ENCODE peak calls at places on chromosomes 16 and 17, in four cellular contexts. One of them, this sample, is unnamed.
A peak's percentile ranks its signal among the peaks of the same experiment; 100 is the strongest.

GRCh38 chr17:7132511-7133094 is 18.0 kb upstream of the ASGR2 start:
- DNase-seq in adrenal gland: no peak
- DNase-seq in kidney epithelial cell: no peak
- DNase-seq in mesothelial cell of epicardium: no peak
- DNase-seq in this sample: peak; percentile 83

GRCh38 chr17:63437287-63438091 is 8.6 kb downstream of the CYB561 start:
- DNase-seq in kidney epithelial cell: no peak
- DNase-seq in mesothelial cell of epicardium: no peak
- DNase-seq in adrenal gland: peak; percentile 91
- DNase-seq in this sample: no peak

GRCh38 chr17:83058478-83059167 is 20.8 kb upstream of the METRNL start:
- DNase-seq in mesothelial cell of epicardium: peak; percentile 29
- DNase-seq in adrenal gland: no peak
- DNase-seq in kidney epithelial cell: no peak
- DNase-seq in this sample: no peak

GRCh38 chr17:1963250-1963649 is 61.9 kb downstream of the RTN4RL1 start:
- DNase-seq in adrenal gland: no peak
- DNase-seq in kidney epithelial cell: no peak
- DNase-seq in mesothelial cell of epicardium: no peak
- DNase-seq in this sample: no peak

GRCh38 chr17:71430281-71430680 is 690.5 kb upstream of the SOX9 start:
- DNase-seq in adrenal gland: no peak
- DNase-seq in mesothelial cell of epicardium: no peak
- DNase-seq in kidney epithelial cell: no peak
- DNase-seq in this sample: no peak

GRCh38 chr17:67829331-67829730 is 4.0 kb downstream of the BPTF start:
- DNase-seq in kidney epithelial cell: no peak
- DNase-seq in adrenal gland: no peak
- DNase-seq in mesothelial cell of epicardium: no peak
- DNase-seq in this sample: peak; percentile 80

GRCh38 chr17:83202002-83203000 is 122.9 kb downstream of the METRNL start:
- DNase-seq in kidney epithelial cell: no peak
- DNase-seq in adrenal gland: no peak
- DNase-seq in mesothelial cell of epicardium: no peak
- DNase-seq in this sample: no peak

GRCh38 chr17:60473788-60474187 is 51.5 kb downstream of the CHCT1 start:
- DNase-seq in mesothelial cell of epicardium: no peak
- DNase-seq in kidney epithelial cell: no peak
- DNase-seq in adrenal gland: no peak
- DNase-seq in this sample: no peak

GRCh38 chr17:78527345-78527744 is 49.9 kb downstream of the DNAH17 start:
- DNase-seq in kidney epithelial cell: no peak
- DNase-seq in adrenal gland: no peak
- DNase-seq in mesothelial cell of epicardium: no peak
- DNase-seq in this sample: no peak

GRCh38 chr17:81869221-81870154 is 1.6 kb downstream of the ARHGDIA start:
- DNase-seq in mesothelial cell of epicardium: peak; percentile 82
- DNase-seq in kidney epithelial cell: no peak
- DNase-seq in adrenal gland: no peak
- DNase-seq in this sample: peak; percentile 59

GRCh38 chr17:80146121-80147034 is 550 bp downstream of the EIF4A3 start:
- DNase-seq in mesothelial cell of epicardium: peak; percentile 55
- DNase-seq in adrenal gland: no peak
- DNase-seq in kidney epithelial cell: no peak
- DNase-seq in this sample: peak; percentile 39

GRCh38 chr16:23400387-23400930 is 52.5 kb downstream of the COG7 start:
- DNase-seq in mesothelial cell of epicardium: no peak
- DNase-seq in kidney epithelial cell: no peak
- DNase-seq in adrenal gland: no peak
- DNase-seq in this sample: no peak

GRCh38 chr17:39462644-39463375 is 1.5 kb downstream of the CDK12 start:
- DNase-seq in mesothelial cell of epicardium: peak; percentile 42
- DNase-seq in adrenal gland: peak; percentile 41
- DNase-seq in kidney epithelial cell: no peak
- DNase-seq in this sample: peak; percentile 9

GRCh38 chr17:47733047-47733413 is at the start of gene TBX21:
- DNase-seq in mesothelial cell of epicardium: peak; percentile 63
- DNase-seq in kidney epithelial cell: no peak
- DNase-seq in adrenal gland: peak; percentile 66
- DNase-seq in this sample: peak; percentile 97

GRCh38 chr17:60079401-60079861 is 710 bp upstream of the HEATR6 start:
- DNase-seq in adrenal gland: peak; percentile 19
- DNase-seq in mesothelial cell of epicardium: no peak
- DNase-seq in kidney epithelial cell: no peak
- DNase-seq in this sample: no peak

GRCh38 chr16:75238132-75238852 is 13.1 kb downstream of the BCAR1 start:
- DNase-seq in adrenal gland: peak; percentile 97
- DNase-seq in mesothelial cell of epicardium: peak; percentile 63
- DNase-seq in kidney epithelial cell: no peak
- DNase-seq in this sample: no peak

GRCh38 chr17:1470071-1470773 is 14.2 kb upstream of the CRK start:
- DNase-seq in mesothelial cell of epicardium: no peak
- DNase-seq in adrenal gland: no peak
- DNase-seq in kidney epithelial cell: no peak
- DNase-seq in this sample: no peak

GRCh38 chr17:74799097-74799496 is 23.0 kb upstream of the NAT9 start:
- DNase-seq in mesothelial cell of epicardium: no peak
- DNase-seq in adrenal gland: no peak
- DNase-seq in kidney epithelial cell: no peak
- DNase-seq in this sample: no peak

GRCh38 chr17:80822021-80822699 is 169.5 kb upstream of the CHMP6 start:
- DNase-seq in adrenal gland: peak; percentile 64
- DNase-seq in kidney epithelial cell: no peak
- DNase-seq in mesothelial cell of epicardium: no peak
- DNase-seq in this sample: no peak

GRCh38 chr16:67173323-67173722 is 3.0 kb downstream of the NOL3 start:
- DNase-seq in adrenal gland: no peak
- DNase-seq in kidney epithelial cell: no peak
- DNase-seq in mesothelial cell of epicardium: no peak
- DNase-seq in this sample: no peak
- TF ChIP-seq CTCF in adrenal gland: no peak
- TF ChIP-seq CTCF in kidney epithelial cell: no peak
- TF ChIP-seq CTCF in mesothelial cell of epicardium: no peak
- TF ChIP-seq CTCF in this sample: no peak

GRCh38 chr16:88806491-88807111 is 3.0 kb downstream of the CDT1 start:
- DNase-seq in mesothelial cell of epicardium: no peak
- DNase-seq in adrenal gland: no peak
- DNase-seq in kidney epithelial cell: no peak
- DNase-seq in this sample: no peak
- TF ChIP-seq CTCF in mesothelial cell of epicardium: no peak
- TF ChIP-seq CTCF in adrenal gland: no peak
- TF ChIP-seq CTCF in kidney epithelial cell: no peak
- TF ChIP-seq CTCF in this sample: no peak

DNA sequence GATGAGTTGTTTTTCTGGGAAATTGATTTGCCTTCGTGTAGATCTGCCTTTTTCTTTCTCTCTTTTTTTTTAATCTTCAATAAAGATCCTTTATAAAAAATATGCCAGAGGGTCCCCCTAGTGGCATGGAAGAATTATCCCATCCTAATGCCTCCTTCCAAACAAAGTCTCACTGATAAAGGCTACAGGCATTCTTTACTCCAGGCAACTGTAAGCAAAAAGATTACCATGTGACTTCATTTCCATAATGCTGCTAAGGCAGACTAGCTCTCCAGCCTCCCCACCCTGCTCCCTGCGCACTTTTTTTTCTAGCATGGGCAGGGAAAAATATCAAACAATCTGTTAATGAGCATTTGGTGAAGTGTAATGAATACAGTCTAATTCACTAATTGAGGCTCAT is 220.2 kb upstream of the CDH8 start:
- DNase-seq in adrenal gland: no peak
- DNase-seq in mesothelial cell of epicardium: no peak
- DNase-seq in kidney epithelial cell: no peak
- DNase-seq in this sample: no peak
- TF ChIP-seq CTCF in adrenal gland: peak; percentile 39
- TF ChIP-seq CTCF in mesothelial cell of epicardium: peak; percentile 57
- TF ChIP-seq CTCF in kidney epithelial cell: peak; percentile 58
- TF ChIP-seq CTCF in this sample: no peak

DNA sequence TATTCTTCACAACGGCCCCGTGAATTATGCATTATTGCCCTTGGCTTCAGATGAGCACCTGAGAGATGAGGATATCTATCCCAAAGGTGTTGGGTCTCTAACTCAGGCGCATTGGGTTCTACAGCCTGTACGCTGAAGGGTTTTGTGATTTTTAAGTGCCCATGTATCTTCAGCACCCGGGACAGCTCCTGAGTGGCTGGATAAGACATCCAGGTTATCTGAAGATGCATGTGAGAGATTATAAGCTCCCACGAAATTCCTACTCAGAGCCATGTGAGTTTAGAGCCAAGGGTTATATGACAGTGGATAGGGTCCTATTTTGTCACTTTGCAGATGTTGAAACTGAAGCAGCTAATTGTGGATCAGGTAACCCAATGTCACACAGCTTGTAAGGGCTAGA is 612.3 kb upstream of the EEF2KMT start:
- DNase-seq in kidney epithelial cell: no peak
- DNase-seq in adrenal gland: no peak
- DNase-seq in mesothelial cell of epicardium: peak; percentile 62
- DNase-seq in this sample: no peak
- TF ChIP-seq CTCF in kidney epithelial cell: no peak
- TF ChIP-seq CTCF in adrenal gland: no peak
- TF ChIP-seq CTCF in mesothelial cell of epicardium: no peak
- TF ChIP-seq CTCF in this sample: no peak

GRCh38 chr17:16872836-16873653 is 98.9 kb downstream of the TNFRSF13B start:
- DNase-seq in mesothelial cell of epicardium: no peak
- DNase-seq in kidney epithelial cell: no peak
- DNase-seq in adrenal gland: no peak
- DNase-seq in this sample: peak; percentile 64
- TF ChIP-seq CTCF in mesothelial cell of epicardium: peak; percentile 58
- TF ChIP-seq CTCF in kidney epithelial cell: peak; percentile 75
- TF ChIP-seq CTCF in adrenal gland: peak; percentile 20
- TF ChIP-seq CTCF in this sample: peak; percentile 81

GRCh38 chr16:12390074-12390473 is 413.5 kb downstream of the SNX29 start:
- DNase-seq in mesothelial cell of epicardium: no peak
- DNase-seq in adrenal gland: no peak
- DNase-seq in kidney epithelial cell: no peak
- DNase-seq in this sample: no peak

GRCh38 chr16:12391974-12392373 is 411.7 kb downstream of the CPPED1 start:
- DNase-seq in kidney epithelial cell: no peak
- DNase-seq in mesothelial cell of epicardium: no peak
- DNase-seq in adrenal gland: no peak
- DNase-seq in this sample: no peak

GRCh38 chr16:12390644-12391043 is 413.0 kb downstream of the CPPED1 start:
- DNase-seq in kidney epithelial cell: no peak
- DNase-seq in mesothelial cell of epicardium: no peak
- DNase-seq in adrenal gland: no peak
- DNase-seq in this sample: no peak

GRCh38 chr16:12393208-12393607 is 410.5 kb downstream of the CPPED1 start:
- DNase-seq in kidney epithelial cell: no peak
- DNase-seq in adrenal gland: no peak
- DNase-seq in mesothelial cell of epicardium: no peak
- DNase-seq in this sample: no peak

DNA sequence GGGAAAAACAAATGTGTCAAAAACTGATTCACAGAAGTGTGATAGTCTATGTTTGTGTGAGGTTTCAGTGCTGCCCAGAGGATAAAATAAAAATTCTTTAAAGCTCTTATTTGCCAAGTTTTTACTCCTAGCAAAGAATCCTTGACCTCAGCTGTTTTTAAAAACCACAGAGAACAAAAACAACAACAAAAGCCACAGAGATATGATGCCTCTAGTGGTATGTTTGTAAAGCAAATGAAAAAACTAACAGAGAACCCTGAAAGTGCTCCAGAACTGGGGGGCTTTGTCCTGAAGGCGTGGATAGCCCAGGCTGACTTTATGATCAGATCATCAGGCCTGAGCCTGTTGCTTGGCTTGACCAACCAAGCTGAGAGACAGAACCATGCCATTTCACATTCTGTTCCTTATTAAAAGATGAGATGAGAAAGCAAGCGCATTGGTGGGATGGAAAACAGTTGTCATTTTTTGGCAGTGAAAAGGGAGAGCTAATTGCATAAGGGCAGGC is 411.1 kb downstream of the CPPED1 start:
- DNase-seq in kidney epithelial cell: no peak
- DNase-seq in adrenal gland: no peak
- DNase-seq in mesothelial cell of epicardium: no peak
- DNase-seq in this sample: no peak
- TF ChIP-seq CTCF in kidney epithelial cell: no peak
- TF ChIP-seq CTCF in adrenal gland: no peak
- TF ChIP-seq CTCF in mesothelial cell of epicardium: no peak
- TF ChIP-seq CTCF in this sample: no peak

GRCh38 chr16:56270828-56271227 is 79.5 kb downstream of the GNAO1 start:
- DNase-seq in mesothelial cell of epicardium: no peak
- DNase-seq in adrenal gland: no peak
- DNase-seq in kidney epithelial cell: no peak
- DNase-seq in this sample: no peak

GRCh38 chr16:56268799-56269198 is 77.5 kb downstream of the GNAO1 start:
- DNase-seq in mesothelial cell of epicardium: no peak
- DNase-seq in kidney epithelial cell: no peak
- DNase-seq in adrenal gland: no peak
- DNase-seq in this sample: no peak

GRCh38 chr16:56267888-56268287 is 76.6 kb downstream of the GNAO1 start:
- DNase-seq in mesothelial cell of epicardium: no peak
- DNase-seq in kidney epithelial cell: no peak
- DNase-seq in adrenal gland: no peak
- DNase-seq in this sample: no peak

GRCh38 chr16:56269276-56269675 is 78.0 kb downstream of the GNAO1 start:
- DNase-seq in mesothelial cell of epicardium: no peak
- DNase-seq in kidney epithelial cell: no peak
- DNase-seq in adrenal gland: no peak
- DNase-seq in this sample: no peak

DNA sequence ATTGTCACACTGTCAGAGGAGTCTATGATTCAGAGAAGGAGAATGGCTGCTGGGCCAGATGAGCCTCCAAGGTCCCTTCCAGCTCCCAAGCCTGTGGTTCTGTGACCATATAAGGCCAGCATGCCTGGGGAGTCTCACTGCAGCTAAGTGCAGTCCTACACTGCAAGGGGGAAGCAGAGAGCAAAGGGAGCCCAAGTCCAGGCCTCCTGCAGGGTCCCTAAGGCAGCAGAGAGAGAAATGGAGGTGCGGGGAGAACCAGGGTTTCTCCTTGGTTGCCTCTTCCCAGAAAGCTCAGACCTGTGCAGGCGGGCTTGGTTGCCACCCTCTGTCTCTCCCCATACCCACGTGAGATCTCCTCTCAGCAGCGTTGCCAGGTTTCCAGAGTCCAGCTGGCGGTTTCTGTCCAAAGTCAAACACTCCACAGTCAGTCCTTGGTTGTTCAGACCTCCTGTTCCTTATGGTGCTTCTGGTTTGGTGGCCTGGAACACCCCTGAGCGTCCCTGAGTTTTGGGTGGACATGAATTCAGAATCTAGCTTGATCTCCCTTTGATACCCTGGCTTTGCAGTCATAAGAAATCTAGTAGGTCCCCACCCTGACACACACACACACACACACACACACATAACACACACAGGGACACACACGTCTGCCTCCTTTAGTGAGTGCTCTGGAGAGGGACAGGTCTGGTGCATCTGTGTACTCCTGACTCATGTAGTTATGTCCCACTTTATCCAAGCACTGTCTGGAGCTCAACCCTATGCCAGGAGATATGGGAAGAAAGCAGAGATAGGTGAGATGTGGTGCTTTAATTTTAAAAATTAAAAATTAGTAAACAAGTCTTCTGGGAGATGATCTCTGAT is 78.8 kb downstream of the GNAO1 start:
- DNase-seq in kidney epithelial cell: no peak
- DNase-seq in adrenal gland: no peak
- DNase-seq in mesothelial cell of epicardium: no peak
- DNase-seq in this sample: no peak
- TF ChIP-seq CTCF in kidney epithelial cell: peak; percentile 14
- TF ChIP-seq CTCF in adrenal gland: no peak
- TF ChIP-seq CTCF in mesothelial cell of epicardium: no peak
- TF ChIP-seq CTCF in this sample: no peak

GRCh38 chr17:57767561-57767960 is 22.5 kb upstream of the CCDC182 start:
- DNase-seq in kidney epithelial cell: no peak
- DNase-seq in adrenal gland: no peak
- DNase-seq in mesothelial cell of epicardium: no peak
- DNase-seq in this sample: no peak
- TF ChIP-seq CTCF in kidney epithelial cell: no peak
- TF ChIP-seq CTCF in adrenal gland: no peak
- TF ChIP-seq CTCF in mesothelial cell of epicardium: no peak
- TF ChIP-seq CTCF in this sample: no peak